ENCODE peak calls at places on chromosomes 4 and X, in seven cellular contexts. One of them, this sample, is unnamed.

GRCh38 chrX:134603806-134604700 is 54.2 kb downstream of the PLAC1 start:
- ATAC-seq in HepG2: no peak
- ATAC-seq in GM12878: no peak
- ATAC-seq in K562: peak; percentile 44
- ATAC-seq in right lobe of liver: no peak
- ATAC-seq in heart left ventricle: no peak
- ATAC-seq in HCT116: peak; percentile 76
- ATAC-seq in this sample: peak; percentile 83

GRCh38 chr4:40193578-40193977 is 3.3 kb upstream of the RHOH start:
- ATAC-seq in HepG2: no peak
- ATAC-seq in GM12878: peak; percentile 4
- ATAC-seq in K562: no peak
- ATAC-seq in right lobe of liver: no peak
- ATAC-seq in heart left ventricle: no peak
- ATAC-seq in HCT116: no peak
- ATAC-seq in this sample: no peak

GRCh38 chr4:154399259-154399974 is 92.2 kb downstream of the DCHS2 start:
- ATAC-seq in HepG2: peak; percentile 69
- ATAC-seq in GM12878: peak; percentile 34
- ATAC-seq in K562: peak; percentile 85
- ATAC-seq in right lobe of liver: peak; percentile 88
- ATAC-seq in heart left ventricle: no peak
- ATAC-seq in HCT116: no peak
- ATAC-seq in this sample: peak; percentile 67

GRCh38 chr4:71487324-71487677 is 148.5 kb downstream of the SLC4A4 start:
- ATAC-seq in HepG2: no peak
- ATAC-seq in GM12878: no peak
- ATAC-seq in K562: no peak
- ATAC-seq in right lobe of liver: peak; percentile 93
- ATAC-seq in heart left ventricle: peak; percentile 82
- ATAC-seq in HCT116: no peak
- ATAC-seq in this sample: no peak

GRCh38 chr4:71540749-71541269 is 202.0 kb downstream of the SLC4A4 start:
- ATAC-seq in HepG2: peak; percentile 64
- ATAC-seq in GM12878: peak; percentile 36
- ATAC-seq in K562: no peak
- ATAC-seq in right lobe of liver: peak; percentile 43
- ATAC-seq in heart left ventricle: no peak
- ATAC-seq in HCT116: no peak
- ATAC-seq in this sample: no peak

GRCh38 chr4:138681000-138681604 is 334.5 kb upstream of the NOCT start:
- ATAC-seq in HepG2: peak; percentile 90
- ATAC-seq in GM12878: peak; percentile 88
- ATAC-seq in K562: peak; percentile 90
- ATAC-seq in right lobe of liver: peak; percentile 96
- ATAC-seq in heart left ventricle: peak; percentile 63
- ATAC-seq in HCT116: peak; percentile 84
- ATAC-seq in this sample: peak; percentile 63

GRCh38 chr4:134200811-134201215 is 776 bp downstream of the PABPC4L start:
- ATAC-seq in HepG2: no peak
- ATAC-seq in GM12878: no peak
- ATAC-seq in K562: peak; percentile 75
- ATAC-seq in right lobe of liver: no peak
- ATAC-seq in heart left ventricle: peak; percentile 32
- ATAC-seq in HCT116: no peak
- ATAC-seq in this sample: peak; percentile 19

GRCh38 chr4:77820836-77821561 is 1.8 kb upstream of the CNOT6L start:
- ATAC-seq in HepG2: no peak
- ATAC-seq in GM12878: no peak
- ATAC-seq in K562: no peak
- ATAC-seq in right lobe of liver: peak; percentile 6
- ATAC-seq in heart left ventricle: no peak
- ATAC-seq in HCT116: no peak
- ATAC-seq in this sample: no peak

GRCh38 chr4:27210874-27211428 is 350.3 kb downstream of the STIM2 start:
- ATAC-seq in HepG2: no peak
- ATAC-seq in GM12878: no peak
- ATAC-seq in K562: no peak
- ATAC-seq in right lobe of liver: no peak
- ATAC-seq in heart left ventricle: no peak
- ATAC-seq in HCT116: no peak
- ATAC-seq in this sample: no peak

GRCh38 chr4:56863441-56864129 is 42.1 kb upstream of the SPINK2 start:
- ATAC-seq in HepG2: no peak
- ATAC-seq in GM12878: peak; percentile 59
- ATAC-seq in K562: peak; percentile 35
- ATAC-seq in right lobe of liver: no peak
- ATAC-seq in heart left ventricle: no peak
- ATAC-seq in HCT116: no peak
- ATAC-seq in this sample: no peak

GRCh38 chr4:25180524-25181131 is 20.4 kb upstream of the SEPSECS start:
- ATAC-seq in HepG2: peak; percentile 59
- ATAC-seq in GM12878: peak; percentile 99
- ATAC-seq in K562: peak; percentile 96
- ATAC-seq in right lobe of liver: peak; percentile 82
- ATAC-seq in heart left ventricle: peak; percentile 62
- ATAC-seq in HCT116: peak; percentile 92
- ATAC-seq in this sample: no peak

GRCh38 chr4:139207247-139207646 is 30.2 kb upstream of the ELF2 start:
- ATAC-seq in HepG2: peak; percentile 42
- ATAC-seq in GM12878: peak; percentile 66
- ATAC-seq in K562: peak; percentile 34
- ATAC-seq in right lobe of liver: peak; percentile 52
- ATAC-seq in heart left ventricle: no peak
- ATAC-seq in HCT116: no peak
- ATAC-seq in this sample: no peak

GRCh38 chrX:78950157-78950556 is 5.0 kb downstream of the P2RY10 start:
- ATAC-seq in HepG2: no peak
- ATAC-seq in GM12878: peak; percentile 15
- ATAC-seq in K562: no peak
- ATAC-seq in right lobe of liver: no peak
- ATAC-seq in heart left ventricle: no peak
- ATAC-seq in HCT116: no peak
- ATAC-seq in this sample: no peak

GRCh38 chr4:76589872-76590846 is 155.1 kb downstream of the SHROOM3 start:
- ATAC-seq in HepG2: peak; percentile 97
- ATAC-seq in GM12878: no peak
- ATAC-seq in K562: no peak
- ATAC-seq in right lobe of liver: no peak
- ATAC-seq in heart left ventricle: peak; percentile 78
- ATAC-seq in HCT116: peak; percentile 76
- ATAC-seq in this sample: peak; percentile 64
- TF ChIP-seq POLR2A in HepG2: no peak
- TF ChIP-seq POLR2A in GM12878: no peak
- TF ChIP-seq POLR2A in K562: no peak
- TF ChIP-seq POLR2A in right lobe of liver: no peak
- TF ChIP-seq POLR2A in heart left ventricle: no peak
- TF ChIP-seq POLR2A in HCT116: no peak
- TF ChIP-seq POLR2A in this sample: no peak

DNA sequence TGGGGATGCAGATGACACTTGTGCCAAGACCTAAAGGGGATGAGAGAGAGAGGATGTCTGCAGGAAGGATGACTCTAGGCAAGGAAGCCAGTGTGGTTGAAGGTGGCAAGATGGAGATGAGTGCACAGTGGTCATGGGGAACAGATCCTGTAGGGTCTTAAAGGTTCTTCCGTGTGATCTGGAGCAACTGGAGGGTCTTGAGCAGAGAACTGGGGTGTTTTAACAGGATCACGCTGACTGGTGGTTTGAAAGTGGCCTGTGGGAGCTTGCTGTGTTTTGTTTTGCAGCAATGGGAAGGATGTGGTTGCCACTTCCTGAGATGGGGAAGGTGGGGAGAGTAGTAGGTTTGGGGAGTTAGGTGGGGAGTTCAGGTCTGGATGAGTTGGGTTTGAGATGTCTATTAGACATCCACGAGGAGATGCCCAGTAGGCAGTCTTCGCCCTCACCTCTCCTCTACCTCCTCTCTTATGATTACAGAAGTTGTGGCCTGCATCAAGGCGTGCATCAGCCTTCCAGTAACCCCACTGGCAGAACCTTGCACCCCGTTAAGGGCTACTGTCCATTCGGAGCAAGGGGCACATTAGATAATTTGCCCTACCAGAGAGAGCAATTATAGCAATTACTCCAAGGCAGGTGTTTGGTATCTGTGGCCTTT is 1.4 kb upstream of the STBD1 start:
- ATAC-seq in HepG2: no peak
- ATAC-seq in GM12878: no peak
- ATAC-seq in K562: no peak
- ATAC-seq in right lobe of liver: no peak
- ATAC-seq in heart left ventricle: no peak
- ATAC-seq in HCT116: no peak
- ATAC-seq in this sample: no peak
- H3K27ac ChIP-seq in HepG2: no peak overlapping the region
- H3K27ac ChIP-seq in GM12878: no peak overlapping the region
- H3K27ac ChIP-seq in K562: no peak overlapping the region
- H3K27ac ChIP-seq in right lobe of liver: peak overlapping the region; percentile 99
- H3K27ac ChIP-seq in heart left ventricle: peak overlapping the region; percentile 92
- H3K27ac ChIP-seq in HCT116: peak overlapping the region; percentile 89
- H3K27ac ChIP-seq in this sample: peak overlapping the region; percentile 94

GRCh38 chr4:41430796-41431195 is 107.2 kb upstream of the LIMCH1 start:
- ATAC-seq in HepG2: no peak
- ATAC-seq in GM12878: no peak
- ATAC-seq in K562: no peak
- ATAC-seq in right lobe of liver: no peak
- ATAC-seq in heart left ventricle: no peak
- ATAC-seq in HCT116: no peak
- ATAC-seq in this sample: peak; percentile 21

GRCh38 chr4:41433361-41433760 is 104.6 kb upstream of the LIMCH1 start:
- ATAC-seq in HepG2: no peak
- ATAC-seq in GM12878: no peak
- ATAC-seq in K562: no peak
- ATAC-seq in right lobe of liver: no peak
- ATAC-seq in heart left ventricle: no peak
- ATAC-seq in HCT116: no peak
- ATAC-seq in this sample: no peak

GRCh38 chr4:41432889-41433288 is 105.1 kb upstream of the LIMCH1 start:
- ATAC-seq in HepG2: no peak
- ATAC-seq in GM12878: no peak
- ATAC-seq in K562: no peak
- ATAC-seq in right lobe of liver: no peak
- ATAC-seq in heart left ventricle: no peak
- ATAC-seq in HCT116: no peak
- ATAC-seq in this sample: no peak

GRCh38 chr4:41428941-41429669 is 108.9 kb upstream of the LIMCH1 start:
- ATAC-seq in HepG2: no peak
- ATAC-seq in GM12878: no peak
- ATAC-seq in K562: no peak
- ATAC-seq in right lobe of liver: no peak
- ATAC-seq in heart left ventricle: peak; percentile 43
- ATAC-seq in HCT116: no peak
- ATAC-seq in this sample: no peak

DNA sequence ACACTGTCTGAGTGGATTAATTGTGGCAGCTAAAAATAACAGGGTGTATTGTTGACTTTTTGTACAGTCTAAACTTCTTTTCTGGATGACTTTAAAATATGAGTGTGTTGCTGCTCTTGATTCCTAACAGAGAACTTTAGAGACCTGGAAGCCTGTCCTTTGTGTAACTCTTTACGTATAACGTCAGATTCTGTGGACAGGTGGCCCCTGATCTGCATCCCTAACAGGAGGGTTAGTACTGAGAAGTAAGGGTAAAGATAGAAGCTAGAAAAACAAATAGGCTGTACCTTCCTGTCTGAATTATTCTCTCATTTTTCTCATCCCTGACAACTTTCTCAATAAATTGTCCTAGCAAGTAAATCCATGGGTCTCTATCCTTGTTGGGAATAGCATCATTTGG is 105.7 kb upstream of the LIMCH1 start:
- ATAC-seq in HepG2: no peak
- ATAC-seq in GM12878: no peak
- ATAC-seq in K562: no peak
- ATAC-seq in right lobe of liver: no peak
- ATAC-seq in heart left ventricle: no peak
- ATAC-seq in HCT116: no peak
- ATAC-seq in this sample: no peak
- H3K4me1 ChIP-seq in HepG2: no peaks in the 10 kb centered on the region
- H3K4me1 ChIP-seq in GM12878: no peaks in the 10 kb centered on the region
- H3K4me1 ChIP-seq in K562: no peaks in the 10 kb centered on the region
- H3K4me1 ChIP-seq in right lobe of liver: no peaks in the 10 kb centered on the region
- H3K4me1 ChIP-seq in heart left ventricle: peaks cover 46% of the 10 kb centered on the region
- H3K4me1 ChIP-seq in HCT116: no peaks in the 10 kb centered on the region
- H3K4me1 ChIP-seq in this sample: peaks cover 44% of the 10 kb centered on the region

GRCh38 chrX:55450259-55450658 is 1.7 kb upstream of the MAGEH1 start:
- ATAC-seq in HepG2: no peak
- ATAC-seq in GM12878: no peak
- ATAC-seq in K562: peak; percentile 39
- ATAC-seq in right lobe of liver: peak; percentile 62
- ATAC-seq in heart left ventricle: no peak
- ATAC-seq in HCT116: no peak
- ATAC-seq in this sample: no peak

GRCh38 chrX:55452825-55453124 is 848 bp downstream of the MAGEH1 start:
- ATAC-seq in HepG2: no peak
- ATAC-seq in GM12878: peak; percentile 31
- ATAC-seq in K562: peak; percentile 10
- ATAC-seq in right lobe of liver: no peak
- ATAC-seq in heart left ventricle: no peak
- ATAC-seq in HCT116: no peak
- ATAC-seq in this sample: no peak

GRCh38 chrX:55451125-55451524 is 802 bp upstream of the MAGEH1 start:
- ATAC-seq in HepG2: no peak
- ATAC-seq in GM12878: no peak
- ATAC-seq in K562: no peak
- ATAC-seq in right lobe of liver: no peak
- ATAC-seq in heart left ventricle: no peak
- ATAC-seq in HCT116: no peak
- ATAC-seq in this sample: no peak

GRCh38 chrX:55451626-55451989 is 319 bp upstream of the MAGEH1 start:
- ATAC-seq in HepG2: no peak
- ATAC-seq in GM12878: peak; percentile 38
- ATAC-seq in K562: peak; percentile 62
- ATAC-seq in right lobe of liver: peak; percentile 57
- ATAC-seq in heart left ventricle: peak; percentile 75
- ATAC-seq in HCT116: no peak
- ATAC-seq in this sample: peak; percentile 75

DNA sequence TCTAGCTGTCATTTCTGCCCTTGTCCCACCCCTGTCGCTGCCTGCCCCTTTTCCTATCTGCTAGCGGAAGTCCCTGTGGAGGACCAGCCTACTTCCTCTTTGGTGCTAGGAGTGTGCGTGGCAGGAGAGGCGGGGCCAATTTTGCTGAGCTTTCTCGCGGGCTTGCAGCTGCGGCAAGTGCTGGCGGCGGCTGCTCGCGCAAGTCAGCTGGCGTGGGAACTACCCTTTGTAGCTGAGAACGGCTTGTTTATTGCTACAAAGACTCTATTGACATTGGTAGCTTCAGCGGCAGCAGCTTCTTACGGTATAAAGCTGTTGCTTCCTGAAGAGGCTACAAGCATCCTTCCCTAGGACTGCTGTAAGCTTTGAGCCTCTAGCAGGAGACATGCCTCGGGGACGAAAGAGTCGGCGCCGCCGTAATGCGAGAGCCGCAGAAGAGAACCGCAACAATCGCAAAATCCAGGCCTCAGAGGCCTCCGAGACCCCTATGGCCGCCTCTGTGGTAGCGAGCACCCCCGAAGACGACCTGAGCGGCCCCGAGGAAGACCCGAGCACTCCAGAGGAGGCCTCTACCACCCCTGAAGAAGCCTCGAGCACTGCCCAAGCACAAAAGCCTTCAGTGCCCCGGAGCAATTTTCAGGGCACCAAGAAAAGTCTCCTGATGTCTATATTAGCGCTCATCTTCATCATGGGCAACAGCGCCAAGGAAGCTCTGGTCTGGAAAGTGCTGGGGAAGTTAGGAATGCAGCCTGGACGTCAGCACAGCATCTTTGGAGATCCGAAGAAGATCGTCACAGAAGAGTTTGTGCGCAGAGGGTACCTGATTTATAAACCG is at the start of gene MAGEH1:
- ATAC-seq in HepG2: peak; percentile 98
- ATAC-seq in GM12878: peak; percentile 98
- ATAC-seq in K562: peak; percentile 98
- ATAC-seq in right lobe of liver: peak; percentile 95
- ATAC-seq in heart left ventricle: peak; percentile 99
- ATAC-seq in HCT116: no peak
- ATAC-seq in this sample: peak; percentile 93
- TF ChIP-seq POLR2A in HepG2: no peak
- TF ChIP-seq POLR2A in GM12878: peak; percentile 83
- TF ChIP-seq POLR2A in K562: peak; percentile 61
- TF ChIP-seq POLR2A in right lobe of liver: no peak
- TF ChIP-seq POLR2A in heart left ventricle: no peak
- TF ChIP-seq POLR2A in HCT116: no peak
- TF ChIP-seq POLR2A in this sample: peak; percentile 45

This sample was measured in gastroesophageal sphincter.